ENCODE peak calls at places on chromosome 9, in ten cellular contexts. V is GM12878, A is MM.1S, O is cardiac muscle cell, R is HFFc6, Q is transverse colon, X is hepatocyte, D is GM12865, H is heart left ventricle, B is GM10248. U is an unnamed sample.

GRCh38 chr9:115966660-115967059 is 186.9 kb upstream of the PAPPA start:
- DNase-seq in V (no peak), B (no peak), R (no peak), O (no peak), Q (no peak), X (no peak), H (no peak), D (no peak), A (no peak), U (no peak)

GRCh38 chr9:136532799-136533774 is 12.8 kb downstream of the NOTCH1 start:
- DNase-seq in H (no peak), A (no peak), X (no peak), R (no peak), D (peak; percentile 57), V (no peak), B (peak; percentile 68), Q (no peak), O (no peak), U (peak; percentile 75)

GRCh38 chr9:94870793-94871558 is 144.5 kb downstream of the AOPEP start:
- DNase-seq in H (peak; percentile 78), V (no peak), D (no peak), R (peak; percentile 86), B (no peak), Q (no peak), A (peak; percentile 50), X (no peak), O (no peak), U (no peak)

GRCh38 chr9:108704156-108704852 is 151.5 kb downstream of the ACTL7B start:
- DNase-seq in X (no peak), O (no peak), D (no peak), V (peak; percentile 4), B (no peak), R (no peak), H (no peak), A (no peak), Q (no peak), U (no peak)

GRCh38 chr9:98256632-98257218 is 1.3 kb upstream of the TBC1D2 start:
- DNase-seq in H (no peak), Q (no peak), D (no peak), O (no peak), A (peak; percentile 37), R (no peak), B (no peak), V (no peak), X (no peak), U (peak; percentile 28)

GRCh38 chr9:4769321-4770080 is 23.2 kb upstream of the RCL1 start:
- DNase-seq in X (no peak), R (peak; percentile 23), A (no peak), V (no peak), Q (no peak), H (no peak), O (no peak), B (peak; percentile 29), D (peak; percentile 35), U (peak; percentile 29)

GRCh38 chr9:84990416-84990815 is 320.9 kb downstream of the NTRK2 start:
- DNase-seq in D (no peak), H (no peak), X (no peak), Q (no peak), V (no peak), O (peak; percentile 25), B (no peak), R (no peak), A (no peak), U (no peak)

GRCh38 chr9:122213589-122214413 is 15.0 kb downstream of the LHX6 start:
- DNase-seq in O (peak; percentile 87), D (peak; percentile 17), X (peak; percentile 83), H (no peak), V (no peak), R (no peak), B (peak; percentile 87), A (peak; percentile 71), Q (peak; percentile 49), U (peak; percentile 94)

GRCh38 chr9:129954868-129955550 is 88.0 kb downstream of the FNBP1 start:
- DNase-seq in A (peak; percentile 29), H (no peak), V (no peak), Q (no peak), D (no peak), R (no peak), B (no peak), X (no peak), O (no peak), U (no peak)

DNA sequence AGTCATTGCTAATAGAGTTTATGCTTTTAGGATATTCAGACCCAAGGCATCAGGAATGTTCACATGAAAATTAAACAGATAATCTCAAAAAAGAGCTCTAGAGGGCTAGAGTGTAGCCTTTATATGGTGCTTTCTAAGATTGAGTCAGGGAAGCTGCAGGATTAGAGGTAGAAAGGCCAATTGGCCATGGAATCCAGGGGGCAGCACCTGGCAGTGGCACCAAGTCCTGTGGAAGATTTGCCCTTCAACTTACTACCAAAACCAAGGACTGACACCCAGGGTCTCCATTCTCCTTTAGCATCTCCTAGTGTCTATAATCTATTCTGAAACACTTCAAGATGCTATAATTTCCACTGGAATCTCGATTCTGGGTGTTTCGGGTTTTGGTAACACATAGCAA is 112.4 kb downstream of the ACER2 start:
- DNase-seq in Q (no peak), B (no peak), H (no peak), A (no peak), X (no peak), R (no peak), O (no peak), D (no peak), V (no peak), U (no peak)
- TF ChIP-seq CTCF in Q (no peak), B (no peak), H (no peak), A (no peak), X (no peak), R (no peak), O (no peak), D (no peak), V (no peak), U (no peak)

GRCh38 chr9:104302775-104303174 is 201.3 kb upstream of the OR13F1 start:
- DNase-seq in R (no peak), D (no peak), A (no peak), B (no peak), V (no peak), O (no peak), X (no peak), Q (no peak), H (no peak), U (no peak)
- TF ChIP-seq CTCF in R (no peak), D (no peak), A (no peak), B (no peak), V (no peak), O (no peak), X (no peak), Q (no peak), H (no peak), U (no peak)

GRCh38 chr9:127202461-127203139 is 62.0 kb upstream of the GARNL3 start:
- DNase-seq in B (no peak), V (no peak), D (no peak), X (no peak), H (no peak), A (no peak), R (no peak), Q (no peak), O (no peak), U (no peak)

GRCh38 chr9:127205952-127206351 is 58.6 kb upstream of the GARNL3 start:
- DNase-seq in R (no peak), D (no peak), H (no peak), Q (no peak), B (no peak), O (no peak), X (no peak), V (no peak), A (no peak), U (no peak)

GRCh38 chr9:127203501-127204327 is 60.9 kb upstream of the GARNL3 start:
- DNase-seq in B (no peak), X (no peak), Q (no peak), D (no peak), H (no peak), R (no peak), A (no peak), O (no peak), V (no peak), U (no peak)

GRCh38 chr9:127206666-127207065 is 57.9 kb upstream of the GARNL3 start:
- DNase-seq in Q (no peak), R (no peak), V (no peak), A (no peak), O (no peak), X (no peak), B (no peak), H (no peak), D (no peak), U (no peak)

DNA sequence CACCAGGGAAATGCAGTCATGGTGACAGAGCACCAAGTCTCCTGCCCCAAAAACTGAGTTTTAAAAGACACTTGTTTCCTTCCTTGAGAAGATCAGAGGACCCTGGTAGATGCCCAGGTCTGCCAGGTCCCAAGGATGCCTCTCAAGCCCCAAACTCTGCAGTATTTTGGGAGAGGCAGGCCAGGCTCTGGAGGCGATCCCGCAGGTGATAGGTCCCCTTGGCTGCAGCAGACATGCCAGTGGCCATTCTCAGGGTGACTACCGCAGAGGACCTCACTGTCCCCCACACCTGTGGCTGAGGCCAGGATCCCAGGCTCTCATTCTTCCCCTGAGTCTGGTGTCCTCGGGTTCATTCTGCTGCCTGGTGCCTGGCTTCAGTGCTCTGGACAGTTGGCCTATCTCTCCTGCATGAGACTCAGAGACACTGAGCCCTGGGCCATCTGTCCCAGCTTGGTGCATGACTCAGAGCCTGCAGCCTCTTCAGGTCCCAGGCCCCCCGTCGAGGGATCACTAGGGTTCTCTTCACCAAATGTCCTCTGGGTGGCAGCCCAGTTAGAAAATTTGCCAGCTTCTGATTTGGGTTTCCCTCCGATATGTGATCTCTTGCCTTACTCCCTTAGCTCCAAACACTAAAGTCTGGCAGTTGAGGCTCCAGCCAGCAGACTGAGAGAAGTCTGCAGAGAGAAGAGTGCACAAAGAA is 59.7 kb upstream of the GARNL3 start:
- DNase-seq in V (no peak), O (no peak), X (peak; percentile 43), D (no peak), R (peak; percentile 38), B (no peak), A (no peak), H (no peak), Q (no peak), U (no peak)
- TF ChIP-seq CTCF in V (peak; percentile 8), O (peak; percentile 28), X (peak; percentile 34), D (peak; percentile 5), R (peak; percentile 64), B (no peak), A (no peak), H (peak; percentile 18), Q (no peak), U (peak; percentile 25)

DNA sequence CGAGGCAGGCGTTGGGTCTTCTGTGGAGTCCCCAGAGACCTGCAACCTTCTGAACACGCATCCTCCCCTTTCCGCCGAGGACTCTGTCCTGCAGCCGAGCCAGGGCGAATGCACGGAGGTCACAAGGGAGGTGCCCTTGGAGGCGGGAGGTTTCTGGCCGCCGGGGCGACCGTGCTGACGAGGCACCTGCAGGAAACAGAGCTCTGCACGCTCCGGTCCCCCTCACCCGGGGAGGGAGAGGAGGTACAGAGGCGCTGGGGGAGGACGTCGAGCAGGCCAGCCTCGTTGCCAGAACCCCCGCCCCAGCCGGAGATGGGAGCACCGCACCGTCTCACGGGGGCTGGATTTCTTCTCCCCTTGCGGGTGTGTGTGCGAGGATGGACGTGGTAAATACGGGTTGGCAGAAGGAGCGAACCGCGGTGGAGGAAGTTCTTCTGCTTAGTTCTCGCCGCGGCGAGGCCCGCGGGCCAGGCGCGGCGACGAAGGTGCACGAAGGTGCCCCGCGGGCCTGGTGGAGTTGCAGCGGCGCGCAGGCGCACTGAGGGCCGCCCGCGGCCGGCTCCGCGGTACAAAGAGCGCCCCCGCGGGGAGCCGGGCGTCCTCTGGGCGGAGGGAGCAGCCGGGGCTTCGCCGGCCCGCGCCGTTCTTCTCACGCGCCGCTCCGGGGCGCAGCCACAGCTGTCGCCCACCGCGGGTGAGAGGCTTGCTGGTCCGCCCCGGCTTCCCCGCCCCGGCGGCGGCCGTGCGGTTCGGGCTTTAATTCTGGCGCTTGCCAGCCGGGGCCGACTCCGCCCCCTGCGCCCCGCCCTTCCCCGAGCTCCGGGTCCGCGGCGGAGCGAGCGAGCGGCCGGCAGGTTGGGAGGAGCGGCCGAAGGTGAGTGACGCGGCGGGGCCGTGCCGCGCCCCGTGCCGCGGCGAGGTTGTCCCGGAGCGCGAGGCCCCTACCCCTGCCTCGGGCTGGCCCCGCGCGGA is 289.5 kb downstream of the DOCK8 start:
- DNase-seq in R (no peak), O (peak; percentile 88), X (peak; percentile 90), V (no peak), A (peak; percentile 88), B (peak; percentile 90), Q (peak; percentile 88), D (peak; percentile 81), H (peak; percentile 67), U (peak; percentile 92)
- TF ChIP-seq CTCF in R (peak; percentile 42), O (peak; percentile 38), X (peak; percentile 37), V (peak; percentile 52), A (peak; percentile 34), B (peak; percentile 36), Q (no peak), D (peak; percentile 47), H (no peak), U (peak; percentile 55)

U was measured in GM13977.